ENCODE peak calls at places on chromosomes 2 and 18, in nine cellular contexts. H is NCI-H2029, J is nucleus accumbens, L is cardiac fibroblast, S is SW 1271, I is NCI-H2081, A is NCI-H1930, O is Calu3, B is NCI-H82. F is an unnamed sample.

GRCh38 chr2:133788391-133788790 is 220.1 kb upstream of the NCKAP5 start:
- DNase-seq in H (no peak), J (no peak), L (no peak), S (no peak), I (no peak), A (no peak), O (no peak), B (no peak), F (no peak)

GRCh38 chr18:78754311-78755043 is 225.1 kb upstream of the SALL3 start:
- DNase-seq in H (no peak), J (no peak), L (no peak), S (no peak), I (no peak), A (no peak), O (no peak), B (no peak), F (no peak)

GRCh38 chr2:46339676-46340459 is 42.7 kb downstream of the EPAS1 start:
- DNase-seq in H (no peak), J (no peak), L (peak), S (no peak), I (no peak), A (no peak), O (no peak), B (peak), F (peak)

GRCh38 chr2:31931916-31932315 is 78.9 kb downstream of the MEMO1 start:
- DNase-seq in H (no peak), J (no peak), L (peak), S (no peak), I (no peak), A (no peak), O (no peak), B (no peak), F (no peak)

GRCh38 chr2:234677758-234678538 is 181.1 kb upstream of the ARL4C start:
- DNase-seq in H (no peak), J (no peak), L (peak), S (no peak), I (no peak), A (no peak), O (no peak), B (no peak), F (no peak)

GRCh38 chr18:55249572-55249971 is 290.3 kb upstream of the CCDC68 start:
- DNase-seq in H (no peak), J (no peak), L (no peak), S (no peak), I (no peak), A (no peak), O (no peak), B (no peak), F (no peak)

GRCh38 chr2:2922156-2922555 is 455.5 kb downstream of the EIPR1 start:
- DNase-seq in H (no peak), J (no peak), L (no peak), S (no peak), I (no peak), A (no peak), O (no peak), B (no peak), F (no peak)

GRCh38 chr2:111122631-111123421 is 2.1 kb downstream of the BCL2L11 start:
- DNase-seq in H (peak), J (peak), L (peak), S (peak), I (peak), A (no peak), O (peak), B (peak), F (peak)

GRCh38 chr2:240216197-240216596 is 75.7 kb upstream of the OTOS start:
- DNase-seq in H (no peak), J (no peak), L (no peak), S (no peak), I (no peak), A (no peak), O (no peak), B (no peak), F (no peak)

GRCh38 chr2:120754067-120754960 is 18.6 kb downstream of the GLI2 start:
- DNase-seq in H (no peak), J (no peak), L (no peak), S (no peak), I (no peak), A (no peak), O (no peak), B (no peak), F (no peak)

GRCh38 chr2:27489118-27489497 is 435 bp downstream of the IFT172 start:
- DNase-seq in H (no peak), J (no peak), L (peak), S (no peak), I (no peak), A (no peak), O (peak), B (peak), F (peak)

GRCh38 chr2:182606728-182607681 is 109.1 kb upstream of the DNAJC10 start:
- DNase-seq in H (no peak), J (no peak), L (no peak), S (no peak), I (no peak), A (no peak), O (no peak), B (no peak), F (no peak)

GRCh38 chr2:100761365-100761764 is 58.6 kb upstream of the NPAS2 start:
- DNase-seq in H (no peak), J (no peak), L (no peak), S (no peak), I (no peak), A (no peak), O (no peak), B (no peak), F (no peak)

GRCh38 chr2:177147093-177147694 is 65.4 kb upstream of the HNRNPA3 start:
- DNase-seq in H (peak), J (no peak), L (peak), S (peak), I (peak), A (peak), O (no peak), B (peak), F (peak)

GRCh38 chr2:12921321-12921720 is 204.6 kb downstream of the TRIB2 start:
- DNase-seq in H (no peak), J (no peak), L (no peak), S (no peak), I (no peak), A (no peak), O (no peak), B (no peak), F (no peak)

GRCh38 chr2:151733781-151734672 is at the start of gene NEB:
- DNase-seq in H (peak), J (no peak), L (no peak), S (no peak), I (no peak), A (peak), O (no peak), B (peak), F (no peak)

GRCh38 chr2:20365249-20365817 is 14.7 kb upstream of the PUM2 start:
- DNase-seq in H (no peak), J (no peak), L (no peak), S (no peak), I (no peak), A (no peak), O (no peak), B (no peak), F (no peak)

GRCh38 chr2:61707984-61708852 is 145.6 kb downstream of the FAM161A start:
- DNase-seq in H (peak), J (no peak), L (no peak), S (no peak), I (peak), A (no peak), O (peak), B (peak), F (no peak)

GRCh38 chr2:54103454-54104314 is 11.7 kb upstream of the ACYP2 start:
- DNase-seq in H (no peak), J (no peak), L (peak), S (peak), I (no peak), A (no peak), O (peak), B (peak), F (peak)

GRCh38 chr2:1701556-1702185 is 42.6 kb downstream of the PXDN start:
- DNase-seq in H (no peak), J (no peak), L (no peak), S (no peak), I (no peak), A (no peak), O (no peak), B (peak), F (no peak)

GRCh38 chr18:44198296-44199284 is 482.1 kb upstream of the SETBP1 start:
- DNase-seq in H (peak), J (no peak), L (no peak), S (no peak), I (no peak), A (no peak), O (no peak), B (no peak), F (no peak)

GRCh38 chr2:151757861-151758260 is 23.6 kb upstream of the NEB start:
- DNase-seq in H (peak), J (no peak), L (peak), S (no peak), I (no peak), A (no peak), O (no peak), B (peak), F (peak)

GRCh38 chr2:199228887-199229819 is 228.6 kb downstream of the SATB2 start:
- DNase-seq in H (no peak), J (no peak), L (peak), S (peak), I (no peak), A (no peak), O (peak), B (no peak), F (no peak)

GRCh38 chr2:150387586-150388288 is 99.7 kb downstream of the RND3 start:
- DNase-seq in H (no peak), J (no peak), L (no peak), S (no peak), I (no peak), A (no peak), O (no peak), B (no peak), F (no peak)

GRCh38 chr2:216139884-216140283 is 30.7 kb downstream of the XRCC5 start:
- DNase-seq in H (peak), J (no peak), L (no peak), S (no peak), I (no peak), A (no peak), O (peak), B (peak), F (no peak)

GRCh38 chr2:56232912-56233311 is 49.1 kb downstream of the CCDC85A start:
- DNase-seq in H (no peak), J (no peak), L (no peak), S (no peak), I (no peak), A (no peak), O (no peak), B (no peak), F (no peak)

GRCh38 chr18:28794459-28795245 is 617.7 kb upstream of the CDH2 start:
- DNase-seq in H (no peak), J (no peak), L (peak), S (peak), I (no peak), A (no peak), O (no peak), B (no peak), F (peak)

GRCh38 chr2:134455426-134455825 is 201.6 kb downstream of the MGAT5 start:
- DNase-seq in H (no peak), J (no peak), L (no peak), S (no peak), I (no peak), A (no peak), O (no peak), B (no peak), F (no peak)

GRCh38 chr2:67524236-67524635 is 127.1 kb downstream of the ETAA1 start:
- DNase-seq in H (no peak), J (no peak), L (peak), S (no peak), I (no peak), A (no peak), O (no peak), B (no peak), F (no peak)

GRCh38 chr2:138727956-138728355 is 52.2 kb downstream of the NXPH2 start:
- DNase-seq in H (no peak), J (no peak), L (no peak), S (no peak), I (no peak), A (no peak), O (no peak), B (no peak), F (no peak)

GRCh38 chr18:11865071-11865470 is 13.9 kb downstream of the CHMP1B start:
- DNase-seq in H (no peak), J (no peak), L (no peak), S (no peak), I (no peak), A (no peak), O (no peak), B (no peak), F (no peak)

GRCh38 chr2:26396734-26397298 is 4.9 kb upstream of the DRC1 start:
- DNase-seq in H (no peak), J (no peak), L (no peak), S (no peak), I (no peak), A (no peak), O (no peak), B (no peak), F (no peak)

GRCh38 chr18:59959079-59959478 is 59.3 kb downstream of the PMAIP1 start:
- DNase-seq in H (no peak), J (no peak), L (no peak), S (peak), I (no peak), A (no peak), O (no peak), B (no peak), F (no peak)

GRCh38 chr2:172578054-172578453 is 22.2 kb downstream of the PDK1 start:
- DNase-seq in H (no peak), J (no peak), L (no peak), S (no peak), I (no peak), A (no peak), O (no peak), B (no peak), F (no peak)

GRCh38 chr2:160731856-160732255 is 238.2 kb upstream of the RBMS1 start:
- DNase-seq in H (no peak), J (no peak), L (no peak), S (no peak), I (no peak), A (no peak), O (no peak), B (no peak), F (no peak)

GRCh38 chr18:7370375-7370774 is 139.5 kb downstream of the LRRC30 start:
- DNase-seq in H (no peak), J (no peak), L (peak), S (no peak), I (no peak), A (no peak), O (no peak), B (no peak), F (no peak)

GRCh38 chr2:184685999-184686841 is 87.9 kb downstream of the ZNF804A start:
- DNase-seq in H (no peak), J (no peak), L (peak), S (no peak), I (no peak), A (no peak), O (peak), B (peak), F (no peak)

GRCh38 chr2:19649785-19650380 is 251.9 kb downstream of the TTC32 start:
- DNase-seq in H (no peak), J (no peak), L (peak), S (peak), I (no peak), A (no peak), O (no peak), B (no peak), F (peak)

GRCh38 chr2:79219383-79219988 is 59.9 kb upstream of the REG3A start:
- DNase-seq in H (peak), J (no peak), L (peak), S (peak), I (peak), A (peak), O (peak), B (peak), F (peak)